ENCODE peak calls at places on chromosomes 7 and 10, in five cellular contexts. V, C, J, E and F are unnamed samples. For H3K4me1, the result is how much of the 10 kb centered on the place peaks cover.

GRCh38 chr10:338176-339037 is 203.2 kb downstream of the ZMYND11 start:
- DNase-seq in V (no peak), J (no peak), C (no peak), E (no peak), F (no peak)

GRCh38 chr7:468681-469590 is 50.7 kb downstream of the PDGFA start:
- DNase-seq in J (no peak), C (no peak), V (no peak), E (no peak), F (no peak)

GRCh38 chr7:1669954-1670893 is at the start of gene ELFN1:
- DNase-seq in E (no peak), V (no peak), C (no peak), J (no peak), F (no peak)

GRCh38 chr10:125014984-125015944 is 73.3 kb downstream of the ZRANB1 start:
- DNase-seq in E (no peak), J (no peak), V (no peak), C (no peak), F (peak)

GRCh38 chr7:108263364-108263951 is 133.3 kb upstream of the LAMB4 start:
- DNase-seq in C (no peak), V (no peak), E (no peak), J (no peak), F (peak)

GRCh38 chr10:42149722-42150427 is 488.5 kb downstream of the ZNF33B start:
- DNase-seq in E (no peak), J (no peak), V (no peak), C (no peak), F (no peak)

GRCh38 chr10:73110345-73110849 is at the start of gene NUDT13:
- DNase-seq in C (peak), E (no peak), J (peak), V (peak), F (no peak)

GRCh38 chr10:48464121-48464870 is 140.6 kb downstream of the ARHGAP22 start:
- DNase-seq in J (no peak), E (no peak), V (no peak), C (no peak), F (no peak)

GRCh38 chr10:103127241-103127640 is 65.8 kb downstream of the NT5C2 start:
- DNase-seq in E (no peak), C (no peak), V (no peak), J (no peak), F (no peak)

GRCh38 chr7:70678621-70679251 is 453.2 kb upstream of the GALNT17 start:
- DNase-seq in C (no peak), V (no peak), E (no peak), J (no peak), F (no peak)

DNA sequence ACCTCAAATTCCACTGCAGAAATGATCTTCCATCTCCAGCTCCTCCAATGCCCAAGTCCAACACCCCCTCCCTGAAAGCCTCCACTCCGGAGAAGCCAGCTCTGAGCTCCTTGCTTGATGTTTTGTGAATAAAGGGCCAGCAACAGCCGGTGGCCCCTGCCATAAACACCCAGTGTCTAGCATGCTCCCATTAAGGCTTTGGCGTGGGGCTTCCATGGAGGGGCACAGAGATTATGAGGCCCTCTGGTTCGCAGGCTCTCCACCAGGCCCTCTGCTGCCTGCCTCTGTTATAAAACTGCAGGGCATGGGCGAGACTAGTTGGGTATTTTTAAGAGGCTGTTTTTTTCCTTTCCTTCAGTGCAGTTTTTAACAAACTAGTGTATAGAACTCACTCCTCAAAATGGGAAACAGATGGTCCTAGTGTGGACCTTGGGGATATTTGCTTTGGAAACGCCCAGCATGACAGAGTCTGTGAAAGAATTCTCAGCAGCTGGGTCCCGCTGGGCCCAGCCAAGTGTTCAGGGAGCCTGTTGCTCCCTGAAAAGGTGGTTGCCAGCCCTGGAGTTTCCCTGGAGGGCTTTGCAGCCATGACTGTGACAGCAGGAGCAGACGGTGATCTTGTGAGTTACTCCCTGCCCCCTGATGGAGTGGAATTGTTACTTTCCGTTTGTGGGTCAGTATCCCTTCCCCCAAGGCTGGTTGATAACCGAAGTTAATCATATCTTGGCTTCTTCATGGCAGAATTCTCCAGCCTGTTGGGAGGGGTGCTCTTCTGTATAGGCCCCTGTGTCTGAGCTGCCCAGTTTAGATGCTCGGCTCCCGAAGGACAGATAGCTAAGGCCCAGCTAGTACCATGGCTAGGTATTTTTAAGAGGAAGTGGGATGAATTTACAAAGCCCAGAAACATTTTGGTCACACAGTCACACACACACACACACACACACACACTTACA is 278.7 kb upstream of the HABP2 start:
- DNase-seq in C (no peak), E (no peak), J (no peak), V (no peak), F (no peak)
- H3K4me3 ChIP-seq in C (no peak), E (no peak), J (no peak), V (peak), F (no peak)

GRCh38 chr10:43204394-43204942 is 62.4 kb downstream of the RASGEF1A start:
- DNase-seq in J (no peak), C (no peak), E (no peak), V (no peak), F (no peak)

GRCh38 chr10:43206391-43207235 is 60.3 kb downstream of the RASGEF1A start:
- DNase-seq in J (no peak), C (no peak), V (no peak), E (no peak), F (peak)

GRCh38 chr10:43203491-43204393 is 63.1 kb downstream of the RASGEF1A start:
- DNase-seq in V (no peak), E (peak), J (no peak), C (peak), F (peak)

GRCh38 chr10:43205681-43206390 is 61.0 kb downstream of the RASGEF1A start:
- DNase-seq in C (no peak), V (no peak), J (no peak), E (no peak), F (no peak)

DNA sequence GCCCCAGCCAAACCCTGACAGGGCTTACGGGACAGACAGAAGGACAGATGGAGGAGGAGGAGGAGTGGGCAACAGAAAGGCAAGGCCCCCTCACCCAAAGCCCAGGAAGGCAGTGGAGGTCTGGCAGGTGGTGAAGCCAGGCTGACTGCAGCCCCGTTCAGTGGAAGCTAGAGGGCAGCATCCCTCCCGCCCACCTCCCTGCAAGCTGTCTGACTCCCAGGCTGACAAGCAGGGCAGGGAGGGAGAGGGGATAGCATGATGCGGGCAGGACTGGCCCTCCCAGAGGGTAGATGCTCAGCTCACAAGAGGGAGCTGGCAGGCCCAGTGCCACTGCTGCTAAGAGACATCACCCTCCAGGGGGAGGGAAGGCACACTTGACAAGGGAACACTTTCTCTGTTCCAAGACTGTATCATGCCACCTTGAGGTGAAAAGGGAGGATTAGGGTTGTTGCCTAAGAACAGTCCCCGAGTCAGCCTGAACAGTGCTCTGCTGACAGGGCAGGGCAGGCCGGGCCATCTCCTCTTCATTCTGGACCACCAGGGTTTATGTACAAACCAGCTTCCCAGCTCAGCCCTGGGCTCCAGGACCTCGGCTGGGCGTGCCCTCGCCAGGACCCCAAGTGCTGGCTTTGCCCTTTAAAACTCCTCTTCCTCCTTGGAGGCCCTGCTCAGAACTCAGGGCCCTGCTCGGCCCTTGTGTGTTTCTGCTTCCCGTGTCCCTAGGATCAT is 61.8 kb downstream of the RASGEF1A start:
- DNase-seq in C (peak), J (peak), V (no peak), E (peak), F (peak)
- H3K4me1 ChIP-seq in C (under half), J (under half), V (under half), E (under half), F (under half)

GRCh38 chr7:22354462-22354861 is 2.5 kb downstream of the RAPGEF5 start:
- DNase-seq in C (no peak), J (no peak), E (no peak), V (no peak), F (no peak)
- H3K4me3 ChIP-seq in C (no peak), J (no peak), E (peak), V (no peak), F (no peak)

GRCh38 chr7:20270371-20270770 is 53.2 kb upstream of the MACC1 start:
- DNase-seq in V (no peak), E (no peak), J (no peak), C (no peak), F (no peak)

GRCh38 chr7:20267482-20267881 is 50.3 kb upstream of the MACC1 start:
- DNase-seq in J (no peak), V (no peak), E (no peak), C (no peak), F (no peak)

GRCh38 chr7:20268832-20269231 is 51.6 kb upstream of the MACC1 start:
- DNase-seq in J (no peak), V (no peak), C (no peak), E (no peak), F (no peak)

GRCh38 chr7:20269726-20270125 is 52.5 kb upstream of the MACC1 start:
- DNase-seq in V (no peak), E (no peak), C (no peak), J (no peak), F (no peak)

DNA sequence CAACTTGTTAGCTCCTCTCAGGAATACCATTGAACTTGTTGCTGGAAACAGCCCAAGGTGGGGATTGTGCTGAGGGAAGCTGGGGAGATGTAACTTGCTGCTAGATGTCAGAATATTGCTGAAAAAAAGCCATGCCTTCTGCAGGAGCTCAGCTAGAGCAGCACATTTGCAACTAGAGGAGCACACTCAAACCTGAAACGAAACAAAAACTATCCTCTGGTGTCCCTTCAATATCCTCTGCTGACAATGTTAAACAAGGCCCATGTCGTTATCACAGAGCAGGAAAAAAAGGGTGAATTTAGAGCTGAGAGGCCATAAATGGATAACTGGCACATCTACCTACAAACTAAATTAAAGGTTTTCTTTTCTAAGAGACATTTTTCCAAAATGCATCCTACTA is 53.7 kb upstream of the MACC1 start:
- DNase-seq in V (no peak), E (no peak), C (no peak), J (no peak), F (no peak)
- H3K4me1 ChIP-seq in V (under half), E (under half), C (under half), J (under half), F (under half)

DNA sequence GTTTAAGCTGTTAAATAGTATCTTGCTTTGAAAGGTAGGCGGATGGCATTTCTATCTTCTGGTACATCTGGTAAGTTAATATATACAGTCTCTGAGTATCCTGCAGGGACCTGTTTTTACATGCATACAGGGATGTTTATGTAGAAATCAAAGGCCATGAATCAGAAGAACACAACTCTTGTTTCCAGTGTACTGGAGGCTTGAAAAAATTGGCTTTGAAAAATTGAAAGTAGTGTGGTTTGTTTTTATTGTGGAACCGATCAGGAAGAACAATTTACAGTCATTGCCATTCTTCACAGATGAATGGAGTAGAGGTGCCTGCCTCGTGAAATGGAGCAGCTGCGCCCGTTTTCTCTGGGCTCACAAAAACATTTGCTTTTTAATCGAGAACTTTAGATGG is 54.0 kb upstream of the RPA3 start:
- DNase-seq in C (peak), E (peak), V (no peak), J (no peak), F (no peak)
- H3K4me3 ChIP-seq in C (peak), E (peak), V (no peak), J (no peak), F (no peak)

DNA sequence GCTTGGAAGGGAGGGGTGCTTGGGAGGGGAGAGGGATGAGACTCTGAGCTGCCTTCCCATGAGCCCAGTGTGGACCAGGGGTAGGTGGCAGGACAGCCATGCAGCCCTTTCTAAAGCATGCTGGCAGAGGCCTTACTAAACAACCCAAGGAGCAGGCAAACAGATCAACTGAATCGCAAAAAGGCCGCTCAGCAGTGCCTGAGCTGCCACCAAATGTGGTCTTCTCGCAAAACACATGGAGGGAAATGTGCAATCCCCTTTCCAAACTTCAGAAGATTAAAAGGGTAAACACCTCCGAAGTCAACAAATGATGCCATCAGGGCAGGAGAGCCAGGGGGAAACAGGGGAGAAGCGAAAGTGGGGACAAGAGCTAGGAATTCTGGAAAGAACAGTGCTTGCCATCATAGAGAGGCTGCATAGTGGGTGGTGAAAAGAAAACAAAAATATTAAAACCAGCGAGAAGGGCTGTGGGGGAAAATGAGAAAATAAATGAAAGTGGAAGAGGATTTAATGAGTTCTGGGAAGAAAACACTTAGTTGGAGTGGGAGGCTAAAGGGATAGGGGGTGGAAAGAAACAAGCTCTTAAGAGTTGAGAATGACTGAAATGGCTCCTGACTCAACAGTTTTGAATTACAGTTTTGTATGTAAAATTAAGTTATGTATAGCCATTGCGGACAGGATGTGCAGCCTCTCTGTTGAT is 62.2 kb upstream of the ZNF32 start:
- DNase-seq in J (no peak), V (no peak), C (no peak), E (no peak), F (no peak)
- H3K4me1 ChIP-seq in J (under half), V (under half), C (under half), E (under half), F (under half)

DNA sequence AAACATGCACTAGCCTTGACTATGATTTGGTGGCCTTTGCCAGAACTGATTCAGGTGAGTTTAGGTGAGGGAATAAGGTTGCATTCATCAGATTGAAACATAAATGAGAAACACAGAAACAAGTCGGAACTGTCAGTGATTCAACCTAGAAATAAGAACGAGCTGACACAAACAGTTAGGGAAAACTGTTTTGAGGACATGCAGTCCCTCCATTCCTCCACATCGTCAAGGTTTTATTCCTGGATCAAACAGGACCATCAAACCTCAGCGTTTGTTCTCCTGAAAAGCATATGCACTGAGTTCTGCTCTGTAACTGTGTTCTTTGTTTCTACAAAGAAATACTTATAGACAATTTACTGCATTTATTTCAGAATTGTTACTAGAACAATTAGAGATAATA is 1.7 kb downstream of the ZNF248 start:
- DNase-seq in C (no peak), J (no peak), V (no peak), E (no peak), F (no peak)
- H3K4me3 ChIP-seq in C (no peak), J (no peak), V (no peak), E (peak), F (no peak)

DNA sequence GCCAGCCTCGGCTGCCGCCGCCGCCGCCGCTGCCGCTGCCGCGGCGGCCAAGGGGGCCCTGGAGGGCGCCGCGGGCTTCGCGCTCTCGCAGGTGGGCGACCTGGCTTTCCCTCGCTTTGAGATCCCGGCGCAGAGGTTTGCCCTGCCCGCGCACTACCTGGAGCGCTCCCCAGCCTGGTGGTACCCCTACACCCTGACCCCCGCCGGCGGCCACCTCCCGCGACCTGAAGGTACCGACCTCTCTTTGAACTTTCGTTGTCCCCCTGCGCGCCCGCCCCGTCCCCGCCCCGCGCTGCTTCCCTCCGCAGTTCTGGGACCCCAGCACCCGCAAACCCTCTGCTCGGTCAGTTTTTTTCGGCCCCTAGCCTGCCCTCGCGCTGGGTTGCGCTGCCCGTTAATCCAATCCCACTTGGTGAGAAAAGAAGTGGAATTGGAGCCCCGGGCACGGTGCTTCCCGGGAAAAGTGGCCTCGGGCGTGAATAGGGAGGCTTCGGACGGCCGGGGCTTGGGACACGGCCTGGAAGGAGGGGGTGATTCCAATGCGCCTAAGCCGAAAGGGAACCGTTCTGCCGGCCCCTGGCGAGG is 543 bp downstream of the HMX3 start:
- DNase-seq in V (no peak), C (no peak), J (no peak), E (no peak), F (no peak)
- H3K4me1 ChIP-seq in V (under half), C (under half), J (half or more), E (under half), F (under half)

GRCh38 chr7:77247206-77247850 is 47.7 kb upstream of the FGL2 start:
- DNase-seq in V (peak), C (peak), J (peak), E (peak), F (peak)
- H3K4me3 ChIP-seq in V (no peak), C (no peak), J (no peak), E (no peak), F (no peak)